ENCODE peak calls at places on chromosome 5, in nine cellular contexts. N, C, O, H, J, X, P, T and I are unnamed samples.

GRCh38 chr5:113166285-113166684 is 189.7 kb downstream of the DCP2 start:
- DNase-seq in P (no peak), N (no peak), J (no peak), C (no peak), O (no peak), X (no peak), H (no peak), T (no peak), I (no peak)

GRCh38 chr5:82023530-82024095 is 51.8 kb downstream of the ATG10 start:
- DNase-seq in O (no peak), C (no peak), X (no peak), P (no peak), J (no peak), T (no peak), H (no peak), N (no peak), I (no peak)

GRCh38 chr5:107542831-107543231 is 127.9 kb downstream of the EFNA5 start:
- DNase-seq in H (peak; percentile 89), J (peak; percentile 95), C (no peak), P (peak; percentile 72), N (peak; percentile 71), T (peak; percentile 88), O (peak; percentile 39), X (peak; percentile 92), I (peak; percentile 71)

GRCh38 chr5:6185574-6185973 is 192.8 kb downstream of the MED10 start:
- DNase-seq in P (no peak), N (no peak), O (no peak), T (no peak), C (no peak), H (no peak), J (no peak), X (no peak), I (no peak)

GRCh38 chr5:80210014-80210413 is 45.8 kb downstream of the SERINC5 start:
- DNase-seq in H (no peak), X (no peak), C (no peak), J (no peak), T (no peak), P (no peak), N (no peak), O (no peak), I (no peak)

GRCh38 chr5:124774002-124774318 is 27.5 kb upstream of the ZNF608 start:
- DNase-seq in J (no peak), P (no peak), N (no peak), T (no peak), H (no peak), C (no peak), X (no peak), O (no peak), I (no peak)

GRCh38 chr5:116492776-116493175 is 81.8 kb downstream of the SEMA6A start:
- DNase-seq in O (no peak), H (no peak), J (no peak), N (no peak), X (no peak), P (no peak), T (no peak), C (peak; percentile 46), I (no peak)

GRCh38 chr5:150153957-150154617 is 1.6 kb downstream of the PDGFRB start:
- DNase-seq in C (no peak), X (no peak), P (no peak), H (no peak), J (peak; percentile 16), T (no peak), N (no peak), O (no peak), I (no peak)

GRCh38 chr5:10719965-10720364 is 41.1 kb downstream of the DAP start:
- DNase-seq in J (peak; percentile 89), C (no peak), X (no peak), O (no peak), N (peak; percentile 63), H (no peak), T (no peak), P (no peak), I (no peak)

GRCh38 chr5:56549096-56549886 is 266.1 kb upstream of the MAP3K1 start:
- DNase-seq in N (no peak), T (no peak), O (no peak), H (no peak), C (no peak), X (no peak), P (no peak), J (no peak), I (no peak)

GRCh38 chr5:158174918-158175663 is 316.1 kb upstream of the CLINT1 start:
- DNase-seq in C (peak; percentile 76), T (peak; percentile 51), J (peak; percentile 59), X (peak; percentile 84), O (peak; percentile 77), N (peak; percentile 67), P (peak; percentile 83), H (no peak), I (peak; percentile 96)

GRCh38 chr5:136686192-136686872 is 321.0 kb upstream of the TRPC7 start:
- DNase-seq in P (no peak), J (peak; percentile 27), O (no peak), H (no peak), X (no peak), N (no peak), T (no peak), C (no peak), I (no peak)

GRCh38 chr5:176818391-176819098 is 8.2 kb downstream of the UNC5A start:
- DNase-seq in C (no peak), X (no peak), O (no peak), T (no peak), H (no peak), P (no peak), N (no peak), J (peak; percentile 32), I (no peak)

GRCh38 chr5:125348936-125349335 is 602.5 kb upstream of the ZNF608 start:
- DNase-seq in O (no peak), N (no peak), H (no peak), P (no peak), J (no peak), C (no peak), T (no peak), X (no peak), I (no peak)

GRCh38 chr5:113336975-113337374 is 97.8 kb downstream of the TSSK1B start:
- DNase-seq in T (no peak), X (no peak), J (peak; percentile 51), P (no peak), N (no peak), H (no peak), C (peak; percentile 22), O (no peak), I (no peak)

GRCh38 chr5:36177715-36178556 is 26.0 kb downstream of the SKP2 start:
- DNase-seq in N (no peak), O (no peak), P (no peak), H (no peak), X (no peak), T (no peak), C (peak; percentile 32), J (peak; percentile 56), I (no peak)

DNA sequence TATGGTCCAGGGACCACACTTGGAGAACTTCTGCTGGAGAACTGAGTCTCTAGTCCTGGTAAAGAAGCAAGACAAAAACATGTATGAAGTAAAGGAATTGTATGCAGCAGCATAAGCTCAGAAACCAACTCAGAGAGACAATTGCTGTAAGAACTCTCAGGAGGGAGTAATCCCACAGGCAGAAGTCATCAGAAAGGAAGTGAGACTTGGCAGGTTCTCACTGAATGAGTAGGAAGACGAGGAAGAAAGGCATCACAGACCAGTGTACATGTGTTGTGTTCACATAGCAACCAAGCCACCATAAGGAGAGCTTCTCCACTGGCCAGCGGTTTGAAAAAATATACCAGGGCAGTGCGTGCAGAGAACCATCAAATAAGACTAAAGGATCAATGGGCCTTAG is 57.9 kb upstream of the FST start:
- DNase-seq in T (no peak), C (no peak), O (no peak), H (no peak), P (no peak), N (no peak), J (no peak), X (no peak), I (no peak)
- TF ChIP-seq EP300 in T (no peak), C (no peak), O (no peak), H (no peak), P (no peak), N (no peak), J (no peak), X (no peak), I (no peak)

DNA sequence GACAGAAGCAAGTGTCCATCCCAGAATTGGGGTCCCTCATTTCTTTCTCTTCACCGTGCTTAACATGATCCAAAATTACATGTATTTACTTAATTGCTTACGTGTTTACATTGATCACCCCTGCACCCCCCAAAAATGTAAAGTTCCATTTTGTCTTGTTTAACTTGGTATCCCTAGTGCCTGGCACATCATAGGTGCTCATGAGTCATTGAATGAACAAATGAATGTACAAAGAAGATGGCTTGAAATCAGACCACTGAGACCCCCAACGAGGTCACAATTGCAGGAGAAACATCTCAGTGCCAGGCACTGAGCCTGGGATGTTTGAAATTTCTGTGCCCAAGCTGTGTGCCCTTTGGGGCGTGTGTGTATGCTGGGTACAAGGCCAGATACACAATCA is 45.2 kb upstream of the NDFIP1 start:
- DNase-seq in O (no peak), P (no peak), J (no peak), H (no peak), N (no peak), X (no peak), T (no peak), C (no peak), I (no peak)
- H3K27ac ChIP-seq in O (no peak overlapping the region), P (no peak overlapping the region), J (no peak overlapping the region), H (no peak overlapping the region), N (peak overlapping the region; percentile 1), X (no peak overlapping the region), T (no peak overlapping the region), C (peak overlapping the region; percentile 62), I (peak overlapping the region; percentile 28)

DNA sequence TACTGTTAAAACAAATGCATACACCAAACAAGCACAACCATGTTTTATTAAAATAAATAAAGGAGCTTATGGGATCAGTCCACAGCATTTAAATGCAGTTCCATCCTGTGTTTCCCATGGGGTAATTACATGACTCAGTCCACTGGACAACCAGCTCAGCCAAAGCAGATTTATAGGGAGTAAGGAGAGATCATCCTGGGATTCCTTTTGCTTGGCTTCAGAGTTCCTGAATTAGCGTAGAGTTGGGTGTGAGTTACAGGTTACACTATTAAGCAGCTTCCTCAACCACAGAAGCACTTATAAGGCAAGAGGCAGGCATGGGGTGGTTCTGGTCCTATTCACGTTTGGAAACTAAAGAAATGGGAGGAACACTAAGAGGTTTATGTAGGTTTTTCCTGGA is 381.1 kb upstream of the ACTBL2 start:
- DNase-seq in T (no peak), C (no peak), X (no peak), J (no peak), N (no peak), H (no peak), O (no peak), P (no peak), I (no peak)
- TF ChIP-seq EP300 in T (no peak), C (no peak), X (no peak), J (no peak), N (no peak), H (no peak), O (no peak), P (no peak), I (no peak)

DNA sequence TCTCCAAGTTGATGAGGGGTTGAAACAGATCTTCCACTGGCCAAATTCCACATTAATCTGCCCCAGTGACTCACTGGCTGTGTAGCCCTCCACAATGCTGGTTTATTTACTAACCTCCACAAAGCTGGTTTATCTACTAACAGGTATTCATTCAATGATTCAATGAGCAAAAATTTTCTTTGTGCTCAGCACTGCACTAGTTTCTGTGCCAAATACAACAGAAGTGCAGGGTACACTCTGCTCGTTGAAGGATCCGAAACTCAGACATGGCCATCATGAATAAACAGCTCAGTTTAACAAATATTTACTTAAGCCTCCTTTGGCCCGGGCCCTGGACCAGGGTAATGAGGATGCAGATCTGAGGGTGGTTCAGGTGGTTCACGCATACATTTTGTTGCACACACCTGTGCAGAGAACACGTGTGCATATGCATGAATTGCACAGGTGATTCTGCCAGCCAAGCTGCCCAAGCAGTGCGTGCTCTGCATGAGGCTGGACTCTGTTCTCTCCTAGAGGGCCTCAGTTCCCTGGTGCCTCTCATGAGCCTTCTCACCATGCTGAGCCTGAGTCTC is 71.0 kb downstream of the SH3PXD2B start:
- DNase-seq in P (no peak), C (no peak), T (no peak), N (peak; percentile 49), H (no peak), X (no peak), J (peak; percentile 86), O (peak; percentile 34), I (no peak)
- H3K27ac ChIP-seq in P (no peak overlapping the region), C (no peak overlapping the region), T (no peak overlapping the region), N (no peak overlapping the region), H (no peak overlapping the region), X (no peak overlapping the region), J (peak overlapping the region; percentile 79), O (no peak overlapping the region), I (no peak overlapping the region)